ENCODE peak calls at places on chromosomes 3 and 15, in seven cellular contexts. One of them, this sample, is unnamed.

GRCh38 chr3:13391308-13391707 is 28.8 kb downstream of the NUP210 start:
- DNase-seq in AG04450: no peak
- DNase-seq in pulmonary artery endothelial cell: no peak
- DNase-seq in NCI-H1092 treated with DMSO at 0.1 percent for 48 hours: no peak
- DNase-seq in NCI-H524: no peak
- DNase-seq in GM19239: no peak
- DNase-seq in T-helper 17 cell: no peak
- DNase-seq in this sample: no peak

GRCh38 chr3:51271172-51271571 is 113.9 kb upstream of the MANF start:
- DNase-seq in NCI-H1092 treated with DMSO at 0.1 percent for 48 hours: no peak
- DNase-seq in pulmonary artery endothelial cell: no peak
- DNase-seq in T-helper 17 cell: no peak
- DNase-seq in AG04450: no peak
- DNase-seq in NCI-H524: no peak
- DNase-seq in GM19239: no peak
- DNase-seq in this sample: no peak

GRCh38 chr15:80619677-80620076 is 75.4 kb upstream of the ABHD17C start:
- DNase-seq in pulmonary artery endothelial cell: no peak
- DNase-seq in NCI-H524: peak
- DNase-seq in GM19239: no peak
- DNase-seq in NCI-H1092 treated with DMSO at 0.1 percent for 48 hours: peak
- DNase-seq in AG04450: no peak
- DNase-seq in T-helper 17 cell: no peak
- DNase-seq in this sample: no peak

GRCh38 chr3:11536936-11537612 is 106.6 kb downstream of the VGLL4 start:
- DNase-seq in AG04450: no peak
- DNase-seq in NCI-H1092 treated with DMSO at 0.1 percent for 48 hours: no peak
- DNase-seq in pulmonary artery endothelial cell: no peak
- DNase-seq in NCI-H524: no peak
- DNase-seq in GM19239: no peak
- DNase-seq in T-helper 17 cell: no peak
- DNase-seq in this sample: no peak

GRCh38 chr15:37135225-37135624 is 34.9 kb upstream of the MEIS2 start:
- DNase-seq in NCI-H1092 treated with DMSO at 0.1 percent for 48 hours: peak
- DNase-seq in T-helper 17 cell: no peak
- DNase-seq in AG04450: no peak
- DNase-seq in pulmonary artery endothelial cell: no peak
- DNase-seq in NCI-H524: peak
- DNase-seq in GM19239: peak
- DNase-seq in this sample: no peak

GRCh38 chr3:38354588-38355344 is 8.2 kb downstream of the XYLB start:
- DNase-seq in T-helper 17 cell: no peak
- DNase-seq in NCI-H524: peak
- DNase-seq in GM19239: no peak
- DNase-seq in NCI-H1092 treated with DMSO at 0.1 percent for 48 hours: no peak
- DNase-seq in pulmonary artery endothelial cell: no peak
- DNase-seq in AG04450: no peak
- DNase-seq in this sample: no peak

GRCh38 chr3:126678691-126679317 is 23.9 kb upstream of the TXNRD3 start:
- DNase-seq in AG04450: no peak
- DNase-seq in NCI-H524: peak
- DNase-seq in pulmonary artery endothelial cell: no peak
- DNase-seq in T-helper 17 cell: no peak
- DNase-seq in GM19239: no peak
- DNase-seq in NCI-H1092 treated with DMSO at 0.1 percent for 48 hours: peak
- DNase-seq in this sample: no peak

GRCh38 chr15:79004336-79004735 is 59.5 kb upstream of the CTSH start:
- DNase-seq in T-helper 17 cell: no peak
- DNase-seq in NCI-H524: no peak
- DNase-seq in pulmonary artery endothelial cell: peak
- DNase-seq in AG04450: peak
- DNase-seq in NCI-H1092 treated with DMSO at 0.1 percent for 48 hours: no peak
- DNase-seq in GM19239: peak
- DNase-seq in this sample: peak

GRCh38 chr15:74885461-74885860 is 4.4 kb upstream of the MPI start:
- DNase-seq in GM19239: no peak
- DNase-seq in T-helper 17 cell: no peak
- DNase-seq in AG04450: no peak
- DNase-seq in NCI-H524: no peak
- DNase-seq in NCI-H1092 treated with DMSO at 0.1 percent for 48 hours: no peak
- DNase-seq in pulmonary artery endothelial cell: no peak
- DNase-seq in this sample: no peak

GRCh38 chr3:186307594-186307993 is 54.4 kb downstream of the DGKG start:
- DNase-seq in pulmonary artery endothelial cell: no peak
- DNase-seq in NCI-H524: no peak
- DNase-seq in GM19239: no peak
- DNase-seq in AG04450: peak
- DNase-seq in T-helper 17 cell: no peak
- DNase-seq in NCI-H1092 treated with DMSO at 0.1 percent for 48 hours: no peak
- DNase-seq in this sample: no peak

GRCh38 chr15:79310612-79310984 is 314 bp upstream of the TMED3 start:
- DNase-seq in pulmonary artery endothelial cell: no peak
- DNase-seq in NCI-H524: peak
- DNase-seq in T-helper 17 cell: no peak
- DNase-seq in GM19239: no peak
- DNase-seq in NCI-H1092 treated with DMSO at 0.1 percent for 48 hours: no peak
- DNase-seq in AG04450: no peak
- DNase-seq in this sample: no peak

GRCh38 chr15:60798821-60799220 is 319.9 kb upstream of the ICE2 start:
- DNase-seq in NCI-H524: no peak
- DNase-seq in T-helper 17 cell: peak
- DNase-seq in AG04450: peak
- DNase-seq in GM19239: no peak
- DNase-seq in pulmonary artery endothelial cell: no peak
- DNase-seq in NCI-H1092 treated with DMSO at 0.1 percent for 48 hours: no peak
- DNase-seq in this sample: no peak

GRCh38 chr3:73229036-73229435 is 167.6 kb downstream of the EBLN2 start:
- DNase-seq in AG04450: no peak
- DNase-seq in NCI-H1092 treated with DMSO at 0.1 percent for 48 hours: no peak
- DNase-seq in pulmonary artery endothelial cell: no peak
- DNase-seq in NCI-H524: no peak
- DNase-seq in T-helper 17 cell: no peak
- DNase-seq in GM19239: no peak
- DNase-seq in this sample: no peak

GRCh38 chr3:131326307-131326706 is 55.3 kb upstream of the NUDT16 start:
- DNase-seq in T-helper 17 cell: no peak
- DNase-seq in NCI-H1092 treated with DMSO at 0.1 percent for 48 hours: no peak
- DNase-seq in NCI-H524: no peak
- DNase-seq in AG04450: no peak
- DNase-seq in GM19239: no peak
- DNase-seq in pulmonary artery endothelial cell: no peak
- DNase-seq in this sample: no peak

This sample was measured in GM18507.